ENCODE peak calls at places on chromosomes 5 and 9, in ten cellular contexts. W, H, X, C, U, E, O, F, Z and P are unnamed samples.

GRCh38 chr5:154365823-154366222 is 80.0 kb upstream of the SAP30L start:
- DNase-seq in W (no peak), H (peak; percentile 63), X (no peak), C (no peak), U (no peak), E (no peak), O (no peak), F (peak; percentile 59), Z (no peak), P (no peak)

GRCh38 chr5:151694035-151694485 is 7.3 kb upstream of the SPARC start:
- DNase-seq in W (no peak), H (peak; percentile 92), X (no peak), C (no peak), U (no peak), E (no peak), O (no peak), F (peak; percentile 9), Z (no peak), P (no peak)

GRCh38 chr5:172282277-172283019 is 1.1 kb downstream of the UBTD2 start:
- DNase-seq in W (no peak), H (peak; percentile 66), X (no peak), C (no peak), U (no peak), E (no peak), O (no peak), F (peak; percentile 69), Z (no peak), P (no peak)

GRCh38 chr5:123673107-123673506 is 161.1 kb downstream of the CSNK1G3 start:
- DNase-seq in W (no peak), H (no peak), X (no peak), C (no peak), U (peak; percentile 52), E (no peak), O (no peak), F (no peak), Z (no peak), P (no peak)

GRCh38 chr9:98367923-98368322 is 112.5 kb upstream of the TBC1D2 start:
- DNase-seq in W (no peak), H (no peak), X (no peak), C (no peak), U (no peak), E (no peak), O (no peak), F (no peak), Z (no peak), P (no peak)

GRCh38 chr9:75108571-75108970 is 20.3 kb downstream of the OSTF1 start:
- DNase-seq in W (peak; percentile 52), H (no peak), X (peak; percentile 51), C (peak; percentile 51), U (no peak), E (no peak), O (no peak), F (peak; percentile 86), Z (no peak), P (no peak)

GRCh38 chr5:156595132-156595787 is 254.8 kb upstream of the PPP1R2B start:
- DNase-seq in W (peak; percentile 11), H (no peak), X (no peak), C (peak; percentile 68), U (no peak), E (no peak), O (no peak), F (no peak), Z (no peak), P (no peak)

GRCh38 chr9:91374939-91375338 is 13.2 kb upstream of the AUH start:
- DNase-seq in W (no peak), H (peak; percentile 20), X (no peak), C (no peak), U (no peak), E (no peak), O (no peak), F (peak; percentile 96), Z (no peak), P (no peak)

GRCh38 chr5:62133426-62133825 is 172.6 kb upstream of the KIF2A start:
- DNase-seq in W (no peak), H (no peak), X (no peak), C (no peak), U (no peak), E (no peak), O (no peak), F (no peak), Z (no peak), P (no peak)